ENCODE peak calls at places on chromosomes 6 and 20, in seven cellular contexts. J is pancreas; S is ACHN; E is GM04504; A is EL; Q is GF-D8; Y is CD8-positive, alpha-beta T cell. U is an unnamed sample.

GRCh38 chr20:400121-400450 is 8.0 kb upstream of the RBCK1 start:
- DNase-seq in J (no peak), S (peak), E (no peak), A (no peak), Q (no peak), Y (no peak), U (no peak)

GRCh38 chr6:111763381-111763780 is 109.9 kb downstream of the FYN start:
- DNase-seq in J (no peak), S (no peak), E (no peak), A (peak), Q (no peak), Y (no peak), U (no peak)

GRCh38 chr6:79631800-79632172 is 657 bp downstream of the SH3BGRL2 start:
- DNase-seq in J (no peak), S (no peak), E (no peak), A (no peak), Q (no peak), Y (no peak), U (no peak)

GRCh38 chr6:141354191-141354950 is 778.4 kb upstream of the GJE1 start:
- DNase-seq in J (no peak), S (no peak), E (no peak), A (no peak), Q (no peak), Y (no peak), U (no peak)

GRCh38 chr20:20130399-20130798 is 78.1 kb downstream of the CFAP61 start:
- DNase-seq in J (no peak), S (peak), E (no peak), A (peak), Q (no peak), Y (no peak), U (no peak)

GRCh38 chr6:141077355-141078333 is 1055.1 kb upstream of the GJE1 start:
- DNase-seq in J (no peak), S (peak), E (no peak), A (peak), Q (no peak), Y (no peak), U (no peak)

GRCh38 chr20:46774943-46775560 is 65.6 kb downstream of the SLC2A10 start:
- DNase-seq in J (no peak), S (no peak), E (no peak), A (no peak), Q (no peak), Y (no peak), U (no peak)

GRCh38 chr6:135325624-135326424 is 144.7 kb downstream of the MYB start:
- DNase-seq in J (no peak), S (no peak), E (no peak), A (no peak), Q (peak), Y (no peak), U (no peak)

GRCh38 chr6:101830501-101831031 is 437.1 kb downstream of the GRIK2 start:
- DNase-seq in J (no peak), S (no peak), E (peak), A (peak), Q (no peak), Y (no peak), U (no peak)

GRCh38 chr6:170295519-170296422 is 4.9 kb upstream of the DLL1 start:
- DNase-seq in J (peak), S (no peak), E (no peak), A (no peak), Q (no peak), Y (no peak), U (no peak)

GRCh38 chr6:127464161-127464880 is 5.1 kb upstream of the KIAA0408 start:
- DNase-seq in J (no peak), S (no peak), E (peak), A (peak), Q (no peak), Y (no peak), U (no peak)

GRCh38 chr6:7313505-7314165 is 636 bp upstream of the SSR1 start:
- DNase-seq in J (no peak), S (no peak), E (no peak), A (no peak), Q (no peak), Y (no peak), U (no peak)

GRCh38 chr6:7684076-7684475 is 41.8 kb upstream of the BMP6 start:
- DNase-seq in J (no peak), S (no peak), E (no peak), A (no peak), Q (no peak), Y (no peak), U (no peak)

GRCh38 chr20:21528870-21529269 is 15.0 kb upstream of the NKX2-2 start:
- DNase-seq in J (no peak), S (no peak), E (no peak), A (no peak), Q (no peak), Y (no peak), U (no peak)

GRCh38 chr6:27688014-27688586 is 215.2 kb upstream of the ZNF184 start:
- DNase-seq in J (peak), S (peak), E (peak), A (peak), Q (peak), Y (peak), U (peak)

GRCh38 chr20:6103301-6103700 is 19.5 kb downstream of the FERMT1 start:
- DNase-seq in J (no peak), S (no peak), E (no peak), A (no peak), Q (no peak), Y (no peak), U (no peak)

GRCh38 chr6:157773248-157773773 is 49.7 kb upstream of the SNX9 start:
- DNase-seq in J (no peak), S (no peak), E (no peak), A (peak), Q (no peak), Y (no peak), U (no peak)

GRCh38 chr6:24524801-24525200 is 30.0 kb downstream of the ALDH5A1 start:
- DNase-seq in J (no peak), S (peak), E (peak), A (peak), Q (no peak), Y (no peak), U (no peak)

GRCh38 chr6:144675231-144675861 is 390.2 kb downstream of the UTRN start:
- DNase-seq in J (peak), S (no peak), E (no peak), A (peak), Q (no peak), Y (no peak), U (no peak)

GRCh38 chr6:168001037-168001348 is 3.5 kb downstream of the KIF25 start:
- DNase-seq in J (no peak), S (no peak), E (no peak), A (no peak), Q (no peak), Y (no peak), U (no peak)

GRCh38 chr6:102619585-102619984 is 1226.1 kb downstream of the GRIK2 start:
- DNase-seq in J (no peak), S (peak), E (no peak), A (peak), Q (no peak), Y (no peak), U (no peak)

GRCh38 chr6:33061987-33062386 is 11.5 kb downstream of the HLA-DPA1 start:
- DNase-seq in J (no peak), S (no peak), E (no peak), A (peak), Q (no peak), Y (no peak), U (no peak)

GRCh38 chr20:549720-550496 is 6.3 kb upstream of the CSNK2A1 start:
- DNase-seq in J (no peak), S (peak), E (no peak), A (no peak), Q (no peak), Y (no peak), U (no peak)

U was measured in ureter.